ENCODE peak calls at places on chromosomes 7 and 10, in five cellular contexts. One of them, this sample, is unnamed.

GRCh38 chr7:99579956-99580777 is 17.9 kb upstream of the TMEM225B start:
- DNase-seq in fibroblast of mammary gland: peak; percentile 33
- DNase-seq in stimulated activated CD4-positive, alpha-beta T cell treated with anti-CD3 and anti-CD28 coated beads, Interleukin-12 subunit alpha, Interleukin-12 subunit beta, amount 100 ng/mL, for 48 hours: peak; percentile 26
- DNase-seq in suprapubic skin: no peak
- DNase-seq in neural progenitor cell: peak; percentile 88
- DNase-seq in this sample: peak; percentile 3

GRCh38 chr7:97844036-97844435 is 28.2 kb downstream of the ASNS start:
- DNase-seq in fibroblast of mammary gland: peak; percentile 24
- DNase-seq in stimulated activated CD4-positive, alpha-beta T cell treated with anti-CD3 and anti-CD28 coated beads, Interleukin-12 subunit alpha, Interleukin-12 subunit beta, amount 100 ng/mL, for 48 hours: no peak
- DNase-seq in suprapubic skin: no peak
- DNase-seq in neural progenitor cell: no peak
- DNase-seq in this sample: no peak

GRCh38 chr7:76403780-76404494 is 5.6 kb downstream of the SSC4D start:
- DNase-seq in fibroblast of mammary gland: no peak
- DNase-seq in stimulated activated CD4-positive, alpha-beta T cell treated with anti-CD3 and anti-CD28 coated beads, Interleukin-12 subunit alpha, Interleukin-12 subunit beta, amount 100 ng/mL, for 48 hours: no peak
- DNase-seq in suprapubic skin: no peak
- DNase-seq in neural progenitor cell: no peak
- DNase-seq in this sample: peak; percentile 20

GRCh38 chr10:99854860-99855259 is 72.4 kb downstream of the ABCC2 start:
- DNase-seq in fibroblast of mammary gland: peak; percentile 80
- DNase-seq in stimulated activated CD4-positive, alpha-beta T cell treated with anti-CD3 and anti-CD28 coated beads, Interleukin-12 subunit alpha, Interleukin-12 subunit beta, amount 100 ng/mL, for 48 hours: no peak
- DNase-seq in suprapubic skin: no peak
- DNase-seq in neural progenitor cell: peak; percentile 64
- DNase-seq in this sample: no peak

GRCh38 chr7:21580073-21580521 is 37.3 kb downstream of the DNAH11 start:
- DNase-seq in fibroblast of mammary gland: peak; percentile 53
- DNase-seq in stimulated activated CD4-positive, alpha-beta T cell treated with anti-CD3 and anti-CD28 coated beads, Interleukin-12 subunit alpha, Interleukin-12 subunit beta, amount 100 ng/mL, for 48 hours: no peak
- DNase-seq in suprapubic skin: no peak
- DNase-seq in neural progenitor cell: no peak
- DNase-seq in this sample: no peak

GRCh38 chr10:30420266-30420665 is 13.7 kb upstream of the MAP3K8 start:
- DNase-seq in fibroblast of mammary gland: no peak
- DNase-seq in stimulated activated CD4-positive, alpha-beta T cell treated with anti-CD3 and anti-CD28 coated beads, Interleukin-12 subunit alpha, Interleukin-12 subunit beta, amount 100 ng/mL, for 48 hours: no peak
- DNase-seq in suprapubic skin: no peak
- DNase-seq in neural progenitor cell: no peak
- DNase-seq in this sample: no peak

GRCh38 chr7:2598175-2598823 is 33.5 kb upstream of the TTYH3 start:
- DNase-seq in fibroblast of mammary gland: no peak
- DNase-seq in stimulated activated CD4-positive, alpha-beta T cell treated with anti-CD3 and anti-CD28 coated beads, Interleukin-12 subunit alpha, Interleukin-12 subunit beta, amount 100 ng/mL, for 48 hours: no peak
- DNase-seq in suprapubic skin: no peak
- DNase-seq in neural progenitor cell: no peak
- DNase-seq in this sample: no peak

GRCh38 chr10:46006219-46006618 is 24.2 kb downstream of the NCOA4 start:
- DNase-seq in fibroblast of mammary gland: peak; percentile 82
- DNase-seq in stimulated activated CD4-positive, alpha-beta T cell treated with anti-CD3 and anti-CD28 coated beads, Interleukin-12 subunit alpha, Interleukin-12 subunit beta, amount 100 ng/mL, for 48 hours: no peak
- DNase-seq in suprapubic skin: no peak
- DNase-seq in neural progenitor cell: no peak
- DNase-seq in this sample: no peak

GRCh38 chr10:76558996-76559888 is 1078.4 kb downstream of the KCNMA1 start:
- DNase-seq in fibroblast of mammary gland: peak; percentile 54
- DNase-seq in stimulated activated CD4-positive, alpha-beta T cell treated with anti-CD3 and anti-CD28 coated beads, Interleukin-12 subunit alpha, Interleukin-12 subunit beta, amount 100 ng/mL, for 48 hours: no peak
- DNase-seq in suprapubic skin: no peak
- DNase-seq in neural progenitor cell: no peak
- DNase-seq in this sample: no peak

GRCh38 chr7:135707570-135707966 is 20.4 kb downstream of the SLC13A4 start:
- DNase-seq in fibroblast of mammary gland: no peak
- DNase-seq in stimulated activated CD4-positive, alpha-beta T cell treated with anti-CD3 and anti-CD28 coated beads, Interleukin-12 subunit alpha, Interleukin-12 subunit beta, amount 100 ng/mL, for 48 hours: no peak
- DNase-seq in suprapubic skin: no peak
- DNase-seq in neural progenitor cell: no peak
- DNase-seq in this sample: no peak

GRCh38 chr7:115329006-115329405 is 407.1 kb downstream of the MDFIC start:
- DNase-seq in fibroblast of mammary gland: no peak
- DNase-seq in stimulated activated CD4-positive, alpha-beta T cell treated with anti-CD3 and anti-CD28 coated beads, Interleukin-12 subunit alpha, Interleukin-12 subunit beta, amount 100 ng/mL, for 48 hours: no peak
- DNase-seq in suprapubic skin: no peak
- DNase-seq in neural progenitor cell: no peak
- DNase-seq in this sample: no peak

GRCh38 chr10:118596426-118597124 is 1.1 kb upstream of the PRLHR start:
- DNase-seq in fibroblast of mammary gland: no peak
- DNase-seq in stimulated activated CD4-positive, alpha-beta T cell treated with anti-CD3 and anti-CD28 coated beads, Interleukin-12 subunit alpha, Interleukin-12 subunit beta, amount 100 ng/mL, for 48 hours: no peak
- DNase-seq in suprapubic skin: no peak
- DNase-seq in neural progenitor cell: peak; percentile 81
- DNase-seq in this sample: no peak

GRCh38 chr10:97904026-97904410 is 54.4 kb downstream of the GOLGA7B start:
- DNase-seq in fibroblast of mammary gland: no peak
- DNase-seq in stimulated activated CD4-positive, alpha-beta T cell treated with anti-CD3 and anti-CD28 coated beads, Interleukin-12 subunit alpha, Interleukin-12 subunit beta, amount 100 ng/mL, for 48 hours: no peak
- DNase-seq in suprapubic skin: no peak
- DNase-seq in neural progenitor cell: no peak
- DNase-seq in this sample: no peak

This sample was measured in hippocampal formation.